ENCODE peak calls at places on chromosome 6, in ten cellular contexts. O is heart right ventricle, N is adrenal gland, C is fibroblast of lung, Y is GM23338, F is A673, M is sigmoid colon, K is uterus, X is HCT116, I is lower lobe of right lung. H is an unnamed sample.

GRCh38 chr6:137970368-137970767 is 103.3 kb downstream of the TNFAIP3 start:
- DNase-seq in Y (no peak), O (no peak), N (no peak), C (no peak), K (no peak), F (no peak), I (no peak), X (no peak), M (no peak), H (no peak)

GRCh38 chr6:677919-678318 is 15.0 kb downstream of the EXOC2 start:
- DNase-seq in F (no peak), C (no peak), M (no peak), I (no peak), O (no peak), N (no peak), X (no peak), Y (no peak), K (no peak), H (no peak)

GRCh38 chr6:19156443-19156842 is 680.7 kb upstream of the ID4 start:
- DNase-seq in F (no peak), O (no peak), M (no peak), I (no peak), X (no peak), Y (no peak), N (no peak), K (no peak), C (no peak), H (no peak)

GRCh38 chr6:22147983-22148797 is 148.6 kb downstream of the PRL start:
- DNase-seq in C (peak; percentile 93), Y (peak; percentile 29), N (no peak), I (peak; percentile 44), F (peak; percentile 59), K (no peak), M (no peak), O (peak; percentile 56), X (no peak), H (peak; percentile 37)

GRCh38 chr6:111759413-111759835 is 113.8 kb downstream of the FYN start:
- DNase-seq in I (no peak), F (no peak), M (no peak), C (no peak), Y (no peak), X (no peak), K (no peak), O (no peak), N (no peak), H (no peak)

GRCh38 chr6:137399949-137400443 is 94.2 kb downstream of the OLIG3 start:
- DNase-seq in K (no peak), O (no peak), X (no peak), M (no peak), C (no peak), I (no peak), Y (peak; percentile 31), N (no peak), F (no peak), H (no peak)

GRCh38 chr6:39681566-39682250 is 43.5 kb downstream of the KIF6 start:
- DNase-seq in C (peak; percentile 62), Y (no peak), I (no peak), F (no peak), K (no peak), X (no peak), N (no peak), M (no peak), O (no peak), H (no peak)

GRCh38 chr6:140276719-140277118 is 902.3 kb upstream of the CITED2 start:
- DNase-seq in X (no peak), C (peak; percentile 10), O (no peak), Y (no peak), F (no peak), N (no peak), K (no peak), M (no peak), I (no peak), H (no peak)

GRCh38 chr6:154343473-154344308 is 12.9 kb downstream of the IPCEF1 start:
- DNase-seq in M (no peak), F (peak; percentile 94), Y (peak; percentile 85), N (peak; percentile 28), X (peak; percentile 24), I (peak; percentile 76), C (peak; percentile 70), O (peak; percentile 7), K (no peak), H (no peak)

GRCh38 chr6:102736941-102737368 is 1343.4 kb downstream of the GRIK2 start:
- DNase-seq in C (peak; percentile 77), F (peak; percentile 74), Y (no peak), X (no peak), I (no peak), N (no peak), O (no peak), K (no peak), M (no peak), H (peak; percentile 89)

GRCh38 chr6:77131426-77131825 is 331.9 kb downstream of the HTR1B start:
- DNase-seq in C (no peak), Y (no peak), O (no peak), F (no peak), I (no peak), N (no peak), X (no peak), K (no peak), M (no peak), H (no peak)

GRCh38 chr6:166825553-166826145 is 130.7 kb downstream of the RNASET2 start:
- DNase-seq in X (no peak), N (no peak), M (no peak), O (no peak), Y (peak; percentile 22), I (no peak), F (no peak), C (peak; percentile 53), K (no peak), H (no peak)

GRCh38 chr6:51986864-51987263 is 100.5 kb downstream of the PKHD1 start:
- DNase-seq in M (no peak), Y (no peak), F (no peak), O (no peak), N (no peak), I (no peak), K (no peak), X (no peak), C (no peak), H (no peak)

GRCh38 chr6:35049885-35050284 is 91.3 kb downstream of the TCP11 start:
- DNase-seq in C (peak; percentile 79), F (no peak), K (no peak), I (no peak), X (no peak), M (peak; percentile 85), N (no peak), Y (no peak), O (peak; percentile 72), H (peak; percentile 52)

GRCh38 chr6:128438311-128438916 is 82.0 kb downstream of the PTPRK start:
- DNase-seq in I (no peak), C (peak; percentile 33), Y (peak; percentile 21), K (peak; percentile 19), N (no peak), F (peak; percentile 88), X (no peak), M (no peak), O (peak; percentile 17), H (no peak)

GRCh38 chr6:112881828-112882227 is 534.7 kb downstream of the RFPL4B start:
- DNase-seq in Y (no peak), C (peak; percentile 36), K (no peak), O (no peak), X (no peak), N (no peak), I (no peak), M (no peak), F (no peak), H (no peak)

GRCh38 chr6:112882381-112882780 is 535.3 kb downstream of the RFPL4B start:
- DNase-seq in C (peak; percentile 48), O (no peak), I (no peak), X (no peak), N (no peak), K (no peak), M (no peak), F (peak; percentile 18), Y (no peak), H (no peak)

GRCh38 chr6:112881027-112881426 is 533.9 kb downstream of the RFPL4B start:
- DNase-seq in F (no peak), N (no peak), Y (no peak), O (no peak), X (no peak), I (no peak), K (no peak), C (peak; percentile 90), M (no peak), H (no peak)

GRCh38 chr6:112877134-112878100 is 530.3 kb downstream of the RFPL4B start:
- DNase-seq in F (peak; percentile 28), N (no peak), O (no peak), X (no peak), I (no peak), C (peak; percentile 97), M (no peak), K (no peak), Y (peak; percentile 56), H (peak; percentile 81)

DNA sequence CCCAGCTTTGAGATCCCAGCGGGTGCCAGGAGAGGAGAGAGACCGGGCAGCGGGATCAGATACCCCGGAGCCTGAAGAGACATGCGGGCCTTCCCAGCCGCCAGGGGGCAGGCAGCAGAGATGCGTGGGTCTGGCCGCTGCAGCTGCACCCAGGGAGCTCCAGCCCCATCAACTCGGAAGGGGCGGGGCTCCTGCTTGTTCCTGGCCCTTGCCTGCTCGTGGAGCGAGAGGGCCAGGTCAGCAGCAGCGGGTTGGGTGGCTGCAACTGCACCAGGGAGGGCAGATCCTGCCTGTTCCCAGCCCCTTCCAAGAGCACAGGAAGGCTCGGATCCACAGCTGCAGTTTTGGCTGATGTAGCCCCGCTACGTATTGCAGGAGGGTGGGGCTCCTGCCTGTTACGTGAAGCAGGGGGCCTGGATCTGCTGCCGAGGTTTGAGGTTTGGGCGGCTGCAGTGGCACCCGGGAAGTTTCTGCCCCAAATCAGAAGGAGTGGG is 532.8 kb downstream of the RFPL4B start:
- DNase-seq in Y (peak; percentile 66), K (no peak), C (peak; percentile 18), N (no peak), I (peak; percentile 65), X (no peak), F (no peak), M (peak; percentile 63), O (no peak), H (no peak)
- TF ChIP-seq CTCF in Y (peak; percentile 37), K (no peak), C (no peak), N (no peak), I (peak; percentile 27), X (peak; percentile 16), F (no peak), M (no peak), O (no peak), H (no peak)

GRCh38 chr6:28693751-28694443 is 168.2 kb downstream of the GPX5 start:
- DNase-seq in M (no peak), K (no peak), N (no peak), F (no peak), I (no peak), Y (peak; percentile 80), C (no peak), O (no peak), X (no peak), H (no peak)
- H3K4me3 ChIP-seq in M (no peak overlapping the region), K (no peak overlapping the region), N (no peak overlapping the region), F (no peak overlapping the region), I (no peak overlapping the region), Y (peak overlapping the region; percentile 94), C (no peak overlapping the region), O (no peak overlapping the region), X (no peak overlapping the region), H (no peak overlapping the region)

GRCh38 chr6:74087898-74088297 is 391.9 kb downstream of the CD109 start:
- DNase-seq in K (no peak), I (no peak), F (peak; percentile 42), C (peak; percentile 13), N (no peak), Y (peak; percentile 7), M (no peak), X (peak; percentile 6), O (no peak), H (no peak)
- H3K27me3 ChIP-seq in K (no peaks in the 10 kb centered on the region), I (no peaks in the 10 kb centered on the region), F (no peaks in the 10 kb centered on the region), C (no peaks in the 10 kb centered on the region), N (no peaks in the 10 kb centered on the region), Y (no peaks in the 10 kb centered on the region), M (no peaks in the 10 kb centered on the region), X (no peaks in the 10 kb centered on the region), O (no peaks in the 10 kb centered on the region), H (no peaks in the 10 kb centered on the region)

GRCh38 chr6:25053875-25054371 is 118.2 kb upstream of the RIPOR2 start:
- DNase-seq in N (no peak), X (no peak), I (no peak), M (no peak), O (no peak), F (peak; percentile 88), C (peak; percentile 90), Y (no peak), K (peak; percentile 33), H (peak; percentile 63)
- TF ChIP-seq CTCF in N (no peak), X (no peak), I (no peak), M (no peak), O (no peak), F (peak; percentile 18), C (no peak), Y (no peak), K (no peak), H (no peak)

H was measured in BJ.